ENCODE peak calls at places on chromosome 17, in eight cellular contexts. T is GM06990, N is prostate gland, D is heart right ventricle, M is progenitor cell of endocrine pancreas, K is astrocyte of the spinal cord, O is WERI-Rb-1, L is HFFc6. G is an unnamed sample.

GRCh38 chr17:73787036-73787720 is 142.9 kb upstream of the SDK2 start:
- DNase-seq in T (no peak), N (no peak), D (no peak), M (no peak), K (no peak), O (no peak), L (no peak), G (no peak)

GRCh38 chr17:65742433-65743312 is 181.2 kb upstream of the AXIN2 start:
- DNase-seq in T (no peak), N (no peak), D (no peak), M (no peak), K (peak), O (no peak), L (peak), G (no peak)

GRCh38 chr17:72411124-72411563 is 290.3 kb downstream of the SOX9 start:
- DNase-seq in T (no peak), N (no peak), D (no peak), M (no peak), K (peak), O (no peak), L (no peak), G (no peak)

GRCh38 chr17:29331330-29331729 is 37.4 kb upstream of the NUFIP2 start:
- DNase-seq in T (no peak), N (no peak), D (no peak), M (no peak), K (no peak), O (no peak), L (no peak), G (no peak)

GRCh38 chr17:1054656-1055055 is 57.7 kb downstream of the TIMM22 start:
- DNase-seq in T (no peak), N (no peak), D (no peak), M (no peak), K (no peak), O (no peak), L (no peak), G (no peak)

GRCh38 chr17:56939869-56940484 is 20.9 kb downstream of the COIL start:
- DNase-seq in T (peak), N (no peak), D (no peak), M (no peak), K (peak), O (no peak), L (peak), G (no peak)

GRCh38 chr17:62790554-62790953 is 17.6 kb downstream of the MARCHF10 start:
- DNase-seq in T (no peak), N (no peak), D (no peak), M (no peak), K (peak), O (peak), L (peak), G (no peak)

GRCh38 chr17:17837380-17837821 is 615 bp upstream of the SREBF1 start:
- DNase-seq in T (no peak), N (no peak), D (no peak), M (no peak), K (peak), O (no peak), L (peak), G (no peak)

GRCh38 chr17:67717192-67717623 is 528 bp upstream of the NOL11 start:
- DNase-seq in T (no peak), N (peak), D (no peak), M (no peak), K (peak), O (no peak), L (no peak), G (no peak)

GRCh38 chr17:63039342-63039741 is 73.3 kb downstream of the TANC2 start:
- DNase-seq in T (no peak), N (peak), D (no peak), M (no peak), K (no peak), O (no peak), L (no peak), G (no peak)

GRCh38 chr17:62109378-62109902 is 44.4 kb upstream of the MED13 start:
- DNase-seq in T (peak), N (no peak), D (no peak), M (peak), K (peak), O (peak), L (peak), G (peak)

GRCh38 chr17:78444392-78444791 is 65.9 kb downstream of the PGS1 start:
- DNase-seq in T (no peak), N (no peak), D (no peak), M (no peak), K (no peak), O (no peak), L (no peak), G (no peak)

GRCh38 chr17:43574348-43574747 is 28.2 kb upstream of the ETV4 start:
- DNase-seq in T (no peak), N (no peak), D (no peak), M (no peak), K (no peak), O (no peak), L (no peak), G (no peak)

GRCh38 chr17:77444653-77445029 is 303.9 kb downstream of the SEC14L1 start:
- DNase-seq in T (peak), N (no peak), D (no peak), M (no peak), K (no peak), O (peak), L (peak), G (no peak)

GRCh38 chr17:46818319-46818928 is at the start of gene WNT3:
- DNase-seq in T (no peak), N (no peak), D (no peak), M (no peak), K (no peak), O (no peak), L (no peak), G (peak)

GRCh38 chr17:65629234-65629690 is 67.8 kb upstream of the AXIN2 start:
- DNase-seq in T (no peak), N (no peak), D (no peak), M (no peak), K (peak), O (no peak), L (no peak), G (no peak)

GRCh38 chr17:69524854-69525253 is 110.4 kb downstream of the MAP2K6 start:
- DNase-seq in T (no peak), N (no peak), D (no peak), M (no peak), K (no peak), O (peak), L (no peak), G (no peak)

GRCh38 chr17:34408439-34408838 is 45.4 kb upstream of the CCL1 start:
- DNase-seq in T (no peak), N (no peak), D (no peak), M (no peak), K (no peak), O (no peak), L (no peak), G (no peak)

GRCh38 chr17:60135951-60136666 is 13.7 kb upstream of the CA4 start:
- DNase-seq in T (no peak), N (no peak), D (no peak), M (no peak), K (no peak), O (peak), L (no peak), G (peak)

GRCh38 chr17:67316776-67317175 is 49.6 kb downstream of the PSMD12 start:
- DNase-seq in T (no peak), N (no peak), D (no peak), M (no peak), K (no peak), O (no peak), L (no peak), G (no peak)

GRCh38 chr17:82923366-82924113 is 83.7 kb upstream of the ZNF750 start:
- DNase-seq in T (no peak), N (no peak), D (no peak), M (no peak), K (no peak), O (no peak), L (no peak), G (no peak)

GRCh38 chr17:76570877-76571471 is 14.7 kb downstream of the ST6GALNAC2 start:
- DNase-seq in T (no peak), N (no peak), D (no peak), M (no peak), K (no peak), O (no peak), L (no peak), G (no peak)

GRCh38 chr17:39144414-39144813 is 7.0 kb downstream of the PLXDC1 start:
- DNase-seq in T (no peak), N (peak), D (peak), M (no peak), K (peak), O (no peak), L (peak), G (no peak)

GRCh38 chr17:1137465-1137894 is 42.3 kb downstream of the ABR start:
- DNase-seq in T (no peak), N (no peak), D (no peak), M (no peak), K (no peak), O (no peak), L (no peak), G (no peak)

GRCh38 chr17:65472602-65473001 is 88.8 kb downstream of the AXIN2 start:
- DNase-seq in T (no peak), N (no peak), D (no peak), M (no peak), K (no peak), O (no peak), L (peak), G (no peak)

GRCh38 chr17:17479209-17479608 is 2.4 kb downstream of the MED9 start:
- DNase-seq in T (no peak), N (no peak), D (no peak), M (no peak), K (no peak), O (no peak), L (no peak), G (no peak)

GRCh38 chr17:37506678-37507077 is 17.0 kb downstream of the DUSP14 start:
- DNase-seq in T (no peak), N (no peak), D (no peak), M (no peak), K (no peak), O (peak), L (peak), G (peak)

GRCh38 chr17:333626-334396 is 18.8 kb downstream of the RPH3AL start:
- DNase-seq in T (no peak), N (no peak), D (peak), M (peak), K (peak), O (peak), L (no peak), G (peak)

GRCh38 chr17:47199627-47200324 is 9.4 kb upstream of the MYL4 start:
- DNase-seq in T (no peak), N (no peak), D (no peak), M (no peak), K (no peak), O (no peak), L (no peak), G (no peak)

GRCh38 chr17:58112970-58113631 is 29.9 kb downstream of the DYNLL2 start:
- DNase-seq in T (peak), N (peak), D (peak), M (peak), K (peak), O (peak), L (peak), G (peak)

GRCh38 chr17:76458580-76459490 is 5.9 kb upstream of the UBE2O start:
- DNase-seq in T (no peak), N (no peak), D (peak), M (no peak), K (peak), O (peak), L (peak), G (peak)

GRCh38 chr17:76202516-76202915 is 37.8 kb downstream of the RNF157 start:
- DNase-seq in T (no peak), N (no peak), D (no peak), M (no peak), K (peak), O (no peak), L (peak), G (no peak)

GRCh38 chr17:74852237-74853047 is 7.2 kb downstream of the GRIN2C start:
- DNase-seq in T (peak), N (no peak), D (no peak), M (peak), K (no peak), O (no peak), L (no peak), G (peak)

GRCh38 chr17:2564876-2565275 is 28.6 kb upstream of the PAFAH1B1 start:
- DNase-seq in T (no peak), N (peak), D (no peak), M (no peak), K (no peak), O (no peak), L (no peak), G (no peak)

GRCh38 chr17:38617967-38618760 is 12.4 kb upstream of the SRCIN1 start:
- DNase-seq in T (no peak), N (no peak), D (no peak), M (no peak), K (no peak), O (peak), L (no peak), G (no peak)

GRCh38 chr17:30780343-30780742 is 44.1 kb downstream of the CRLF3 start:
- DNase-seq in T (peak), N (no peak), D (no peak), M (no peak), K (no peak), O (no peak), L (no peak), G (no peak)

GRCh38 chr17:66469890-66470289 is 167.5 kb downstream of the PRKCA start:
- DNase-seq in T (no peak), N (no peak), D (no peak), M (no peak), K (no peak), O (no peak), L (no peak), G (no peak)

GRCh38 chr17:39166437-39167335 is 725 bp upstream of the ARL5C start:
- DNase-seq in T (no peak), N (no peak), D (no peak), M (no peak), K (no peak), O (peak), L (no peak), G (no peak)

GRCh38 chr17:49036270-49036626 is 39.1 kb downstream of the IGF2BP1 start:
- DNase-seq in T (no peak), N (no peak), D (no peak), M (no peak), K (no peak), O (no peak), L (no peak), G (no peak)
- TF ChIP-seq CTCF in T (no peak), N (no peak), D (no peak), M (no peak), K (no peak), O (no peak), L (no peak), G (peak)

GRCh38 chr17:21019976-21020575 is 22.7 kb downstream of the USP22 start:
- DNase-seq in T (no peak), N (no peak), D (no peak), M (no peak), K (no peak), O (peak), L (peak), G (peak)
- TF ChIP-seq CTCF in T (peak), N (no peak), D (no peak), M (peak), K (peak), O (peak), L (peak), G (peak)

GRCh38 chr17:81330884-81331245 is 35.8 kb upstream of the SLC38A10 start:
- DNase-seq in T (no peak), N (no peak), D (no peak), M (no peak), K (no peak), O (no peak), L (no peak), G (peak)

GRCh38 chr17:81329927-81330883 is 35.1 kb upstream of the SLC38A10 start:
- DNase-seq in T (no peak), N (no peak), D (no peak), M (no peak), K (no peak), O (peak), L (no peak), G (peak)

GRCh38 chr17:81328925-81329278 is 33.8 kb upstream of the SLC38A10 start:
- DNase-seq in T (no peak), N (no peak), D (no peak), M (no peak), K (no peak), O (no peak), L (no peak), G (no peak)

GRCh38 chr17:81328489-81328888 is 33.4 kb upstream of the SLC38A10 start:
- DNase-seq in T (no peak), N (no peak), D (no peak), M (no peak), K (no peak), O (no peak), L (no peak), G (no peak)

DNA sequence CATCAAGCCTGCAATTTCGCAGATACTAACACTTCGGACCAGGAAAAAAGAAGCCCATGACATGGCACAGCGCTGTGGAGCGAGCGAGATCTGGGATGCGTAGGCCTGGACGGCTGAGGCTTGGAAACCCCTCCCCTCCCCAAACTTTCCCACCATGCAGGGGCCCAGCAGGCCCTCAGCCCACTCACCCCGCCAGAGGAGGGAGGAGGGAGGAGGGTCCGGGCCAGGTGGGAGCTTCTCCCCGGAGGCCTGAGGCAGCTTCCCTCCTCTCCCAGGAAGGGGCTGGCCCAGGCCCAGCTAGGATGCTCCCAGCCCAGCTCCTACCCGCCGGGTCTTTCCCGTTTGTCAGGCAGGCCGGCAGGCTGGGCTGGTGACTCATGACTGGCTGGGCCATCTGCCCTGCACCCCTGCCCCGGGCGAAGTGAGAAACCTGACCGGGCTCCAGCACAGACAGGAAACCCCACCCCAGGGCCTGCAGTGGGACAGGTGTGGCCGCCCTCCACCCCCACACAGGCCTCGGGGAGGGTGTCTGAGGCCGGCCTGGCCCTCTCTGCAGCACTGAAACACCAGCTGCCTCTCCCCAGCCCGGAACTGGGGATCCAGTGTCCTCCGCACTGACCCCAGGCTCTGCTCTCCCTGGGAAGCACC is 34.3 kb upstream of the SLC38A10 start:
- DNase-seq in T (peak), N (peak), D (peak), M (no peak), K (peak), O (peak), L (peak), G (peak)
- TF ChIP-seq CTCF in T (no peak), N (peak), D (no peak), M (no peak), K (no peak), O (no peak), L (no peak), G (no peak)

GRCh38 chr17:45156242-45156641 is 5.4 kb upstream of the HEXIM2 start:
- DNase-seq in T (no peak), N (no peak), D (no peak), M (no peak), K (no peak), O (no peak), L (no peak), G (no peak)

GRCh38 chr17:45161288-45162021 is at the start of gene HEXIM2:
- DNase-seq in T (peak), N (peak), D (peak), M (peak), K (peak), O (peak), L (peak), G (peak)

GRCh38 chr17:45164734-45165269 is 3.1 kb downstream of the HEXIM2 start:
- DNase-seq in T (no peak), N (no peak), D (no peak), M (no peak), K (no peak), O (no peak), L (no peak), G (no peak)

GRCh38 chr17:45162022-45162687 is 480 bp downstream of the HEXIM2 start:
- DNase-seq in T (no peak), N (no peak), D (peak), M (no peak), K (no peak), O (no peak), L (no peak), G (no peak)

GRCh38 chr17:45160505-45161287 is 979 bp upstream of the HEXIM2 start:
- DNase-seq in T (no peak), N (peak), D (peak), M (peak), K (peak), O (peak), L (peak), G (peak)
- TF ChIP-seq CTCF in T (peak), N (no peak), D (no peak), M (peak), K (no peak), O (peak), L (peak), G (no peak)

DNA sequence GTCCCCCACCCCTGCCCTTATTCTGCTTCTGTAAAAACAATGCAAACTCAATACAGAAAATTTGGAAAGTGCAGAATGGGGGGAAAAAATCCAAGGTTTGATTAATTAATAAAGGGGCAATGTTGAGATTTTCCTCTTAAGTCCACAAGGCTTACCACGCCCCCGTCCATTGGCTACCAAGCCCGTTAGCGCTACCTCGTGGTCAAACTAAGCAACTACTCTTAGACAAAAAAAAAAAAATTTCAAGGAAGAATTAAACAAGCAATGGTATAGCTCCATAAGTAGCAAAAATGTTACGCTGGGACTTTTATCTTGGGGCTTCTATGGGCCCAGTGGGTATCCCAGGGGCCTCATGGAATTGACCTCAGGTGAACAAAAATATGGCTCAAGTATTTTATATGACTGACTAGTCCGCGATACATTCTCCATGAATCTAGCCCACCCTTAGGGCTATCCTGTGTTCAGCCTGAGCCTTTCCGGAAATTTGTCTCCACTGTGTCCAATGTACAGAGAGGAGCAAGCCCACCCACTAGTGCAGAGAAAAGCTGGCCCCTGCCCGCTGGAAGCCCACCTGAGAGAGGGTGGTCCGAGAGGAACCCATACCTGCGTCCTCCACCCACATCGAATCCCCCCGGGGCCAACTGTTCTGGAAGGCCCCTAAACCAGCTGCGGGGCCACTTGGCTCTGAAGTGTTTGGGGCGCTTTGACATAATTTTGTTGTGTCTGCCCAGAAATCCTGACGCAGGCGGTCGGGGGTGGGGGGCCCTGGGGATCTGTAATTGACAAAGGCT is 19.1 kb upstream of the TEX2 start:
- DNase-seq in T (no peak), N (peak), D (peak), M (peak), K (peak), O (peak), L (peak), G (peak)
- TF ChIP-seq CTCF in T (peak), N (peak), D (peak), M (peak), K (peak), O (peak), L (peak), G (peak)

DNA sequence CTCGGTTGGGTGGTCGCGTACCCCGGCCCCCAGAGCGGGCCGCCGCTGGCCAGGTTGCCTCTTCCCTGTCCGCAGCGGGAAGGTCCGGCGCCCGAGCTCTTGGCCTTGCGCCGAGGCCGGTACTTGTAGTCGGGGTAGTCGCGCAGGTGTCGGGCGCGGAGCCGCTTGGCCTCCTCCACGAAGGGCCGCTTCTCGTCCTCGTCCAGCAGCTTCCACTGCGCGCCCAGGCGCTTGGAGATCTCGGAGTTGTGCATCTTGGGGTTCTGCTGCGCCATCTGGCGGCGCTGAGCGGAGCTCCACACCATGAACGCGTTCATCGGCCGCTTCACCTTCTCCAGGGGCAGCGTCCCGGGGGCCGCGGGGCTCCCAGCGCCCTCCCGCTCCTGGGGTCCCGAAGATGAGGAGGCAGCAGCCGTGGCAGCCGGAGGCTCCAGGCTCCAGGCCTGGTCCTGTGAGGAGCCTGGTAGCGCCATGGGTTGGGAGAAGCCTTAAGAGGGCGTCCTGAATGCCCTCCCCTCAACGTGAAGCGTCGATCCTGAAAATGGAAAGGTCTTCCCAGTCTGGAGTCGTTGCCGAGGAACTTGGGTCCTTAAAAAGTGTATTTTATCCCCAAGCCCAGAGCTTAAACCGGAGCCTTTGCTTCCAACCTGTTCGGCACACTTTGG is 558 bp downstream of the SOX15 start:
- DNase-seq in T (peak), N (peak), D (peak), M (peak), K (peak), O (peak), L (peak), G (peak)
- TF ChIP-seq CTCF in T (peak), N (peak), D (peak), M (peak), K (peak), O (peak), L (peak), G (peak)